ENCODE peak calls at places on chromosomes 16 and 17, in seven cellular contexts. Z, D, I, L, R, V and N are unnamed samples.

GRCh38 chr17:45261577-45262515 is at the start of gene SPATA32:
- DNase-seq in Z (no peak), D (peak), I (peak), L (no peak), R (peak), V (peak), N (peak)

GRCh38 chr16:30005341-30006094 is 5.3 kb downstream of the DOC2A start:
- DNase-seq in Z (no peak), D (peak), I (peak), L (no peak), R (peak), V (peak), N (peak)

GRCh38 chr17:68572138-68572842 is 28.9 kb downstream of the FAM20A start:
- DNase-seq in Z (no peak), D (no peak), I (no peak), L (no peak), R (no peak), V (no peak), N (peak)

GRCh38 chr16:5058476-5058875 is 7.3 kb downstream of the C16orf89 start:
- DNase-seq in Z (no peak), D (peak), I (no peak), L (no peak), R (no peak), V (no peak), N (no peak)

GRCh38 chr17:67608691-67609090 is 109.0 kb upstream of the NOL11 start:
- DNase-seq in Z (no peak), D (no peak), I (peak), L (no peak), R (peak), V (no peak), N (peak)

GRCh38 chr17:53996131-53996530 is 173.4 kb downstream of the KIF2B start:
- DNase-seq in Z (no peak), D (no peak), I (no peak), L (no peak), R (no peak), V (no peak), N (no peak)

GRCh38 chr17:21679256-21680146 is 12.8 kb upstream of the KCNJ18 start:
- DNase-seq in Z (no peak), D (no peak), I (no peak), L (no peak), R (no peak), V (peak), N (no peak)

GRCh38 chr17:31064707-31065106 is 30.1 kb upstream of the NF1 start:
- DNase-seq in Z (no peak), D (no peak), I (peak), L (no peak), R (no peak), V (no peak), N (no peak)

GRCh38 chr16:75197522-75198134 is 9.3 kb downstream of the CTRB2 start:
- DNase-seq in Z (no peak), D (no peak), I (no peak), L (no peak), R (peak), V (no peak), N (no peak)

GRCh38 chr16:81181013-81181720 is 57.3 kb upstream of the BCO1 start:
- DNase-seq in Z (peak), D (peak), I (peak), L (peak), R (peak), V (peak), N (peak)

GRCh38 chr16:53457670-53458069 is 23.4 kb downstream of the RBL2 start:
- DNase-seq in Z (no peak), D (no peak), I (no peak), L (no peak), R (no peak), V (no peak), N (no peak)

GRCh38 chr17:4201231-4201630 is 58.2 kb downstream of the CYB5D2 start:
- DNase-seq in Z (no peak), D (no peak), I (no peak), L (no peak), R (peak), V (no peak), N (no peak)

GRCh38 chr16:380837-381787 is 666 bp downstream of the PGAP6 start:
- DNase-seq in Z (no peak), D (peak), I (no peak), L (no peak), R (no peak), V (peak), N (no peak)

GRCh38 chr17:35119370-35120185 is at the start of gene RAD51D:
- DNase-seq in Z (no peak), D (peak), I (peak), L (no peak), R (peak), V (peak), N (peak)

GRCh38 chr17:21034350-21035235 is 8.2 kb downstream of the USP22 start:
- DNase-seq in Z (no peak), D (no peak), I (no peak), L (no peak), R (no peak), V (no peak), N (peak)

GRCh38 chr16:35391328-35391727 is 1931.9 kb downstream of the TP53TG3F start:
- DNase-seq in Z (no peak), D (peak), I (peak), L (peak), R (peak), V (no peak), N (peak)

GRCh38 chr17:2695243-2695960 is 16.2 kb downstream of the CLUH start:
- DNase-seq in Z (no peak), D (no peak), I (no peak), L (no peak), R (no peak), V (peak), N (no peak)

GRCh38 chr16:89201467-89202377 is 1.4 kb upstream of the SLC22A31 start:
- DNase-seq in Z (no peak), D (peak), I (peak), L (peak), R (peak), V (peak), N (peak)

GRCh38 chr17:63705657-63706056 is 5.7 kb upstream of the LIMD2 start:
- DNase-seq in Z (no peak), D (no peak), I (no peak), L (no peak), R (peak), V (no peak), N (no peak)

GRCh38 chr17:21286066-21286770 is 1.7 kb downstream of the MAP2K3 start:
- DNase-seq in Z (peak), D (peak), I (peak), L (peak), R (peak), V (peak), N (peak)

GRCh38 chr17:78041401-78042179 is 83.1 kb downstream of the TNRC6C start:
- DNase-seq in Z (no peak), D (no peak), I (no peak), L (no peak), R (no peak), V (no peak), N (peak)

GRCh38 chr16:1119766-1120611 is 23.9 kb upstream of the C1QTNF8 start:
- DNase-seq in Z (no peak), D (no peak), I (no peak), L (no peak), R (no peak), V (no peak), N (no peak)

GRCh38 chr17:79842656-79843474 is 3.6 kb upstream of the CBX4 start:
- DNase-seq in Z (no peak), D (peak), I (no peak), L (no peak), R (no peak), V (no peak), N (no peak)

GRCh38 chr16:5776876-5777275 is 679.3 kb upstream of the EEF2KMT start:
- DNase-seq in Z (no peak), D (no peak), I (no peak), L (no peak), R (no peak), V (no peak), N (no peak)

GRCh38 chr16:86306046-86306644 is 204.2 kb upstream of the FOXF1 start:
- DNase-seq in Z (no peak), D (no peak), I (no peak), L (peak), R (no peak), V (no peak), N (peak)

GRCh38 chr16:65641693-65642289 is 519.9 kb upstream of the CDH11 start:
- DNase-seq in Z (no peak), D (no peak), I (no peak), L (no peak), R (no peak), V (no peak), N (no peak)
- TF ChIP-seq CTCF in Z (no peak), D (no peak), I (no peak), L (no peak), R (no peak), V (no peak), N (no peak)

DNA sequence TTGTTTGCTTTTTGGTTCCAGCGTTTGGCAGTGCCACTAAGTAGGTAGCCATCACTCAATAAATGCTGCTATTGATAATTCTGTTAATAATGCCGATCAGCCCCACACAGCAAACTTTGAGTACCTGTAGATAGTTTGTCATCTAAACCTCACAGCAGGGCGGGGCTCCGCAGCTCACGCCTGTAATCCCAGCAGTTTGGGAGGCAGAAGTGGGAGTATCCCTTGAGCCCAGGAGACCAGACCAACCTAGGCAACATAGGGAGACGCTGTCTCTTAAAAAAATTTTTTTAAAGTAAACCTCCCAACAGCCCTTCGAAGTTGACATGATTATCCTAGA is 1.6 kb downstream of the BFAR start:
- DNase-seq in Z (no peak), D (peak), I (no peak), L (no peak), R (no peak), V (no peak), N (no peak)
- H3K4me3 ChIP-seq in Z (peak), D (peak), I (peak), L (peak), R (no peak), V (peak), N (peak)

DNA sequence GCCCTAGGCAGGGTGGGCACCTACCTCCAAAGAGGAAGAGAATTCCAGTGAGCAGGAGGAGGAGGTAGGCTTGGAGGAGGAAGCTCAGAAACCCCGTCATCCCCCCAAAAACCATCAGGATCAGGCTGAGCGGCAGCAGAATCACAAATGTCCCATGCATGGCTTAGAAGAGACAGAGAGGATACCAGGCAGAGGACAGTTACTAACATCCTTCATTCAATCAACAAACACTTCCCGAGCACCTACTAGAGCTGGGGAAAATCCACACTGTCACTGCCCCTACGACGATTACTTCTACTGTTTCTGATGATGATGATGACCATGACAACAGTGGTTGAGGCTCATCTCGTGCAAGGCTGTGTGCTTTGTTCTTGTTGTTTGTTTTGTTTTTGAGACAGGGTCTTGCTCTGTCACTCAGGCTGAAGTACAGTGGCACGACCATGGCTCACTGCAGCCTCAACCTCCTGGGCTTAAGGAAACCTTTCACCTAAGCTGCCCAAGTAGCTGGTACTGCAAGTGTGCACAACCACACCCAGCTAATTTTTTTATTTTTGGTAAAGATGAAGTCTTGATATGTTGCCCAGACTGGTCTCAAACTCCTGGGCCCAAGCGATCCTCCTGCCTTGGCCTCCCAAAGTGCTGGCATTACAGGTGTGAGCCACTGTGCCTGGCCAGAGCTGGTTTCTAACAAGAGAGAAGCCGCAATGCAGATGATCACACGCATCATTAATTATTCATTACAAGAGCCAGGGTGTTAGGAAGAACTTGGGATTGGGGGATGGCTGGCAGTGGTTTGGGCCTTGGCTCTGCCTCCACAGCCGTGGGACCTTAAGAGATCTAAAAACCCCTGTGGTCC is 18.0 kb downstream of the TMEM114 start:
- DNase-seq in Z (no peak), D (no peak), I (no peak), L (no peak), R (no peak), V (no peak), N (no peak)
- TF ChIP-seq CTCF in Z (no peak), D (no peak), I (no peak), L (no peak), R (no peak), V (no peak), N (no peak)

GRCh38 chr16:79164378-79164720 is 436.2 kb downstream of the MAF start:
- DNase-seq in Z (no peak), D (no peak), I (no peak), L (no peak), R (no peak), V (no peak), N (no peak)
- H3K4me3 ChIP-seq in Z (no peak), D (no peak), I (no peak), L (no peak), R (no peak), V (no peak), N (no peak)

DNA sequence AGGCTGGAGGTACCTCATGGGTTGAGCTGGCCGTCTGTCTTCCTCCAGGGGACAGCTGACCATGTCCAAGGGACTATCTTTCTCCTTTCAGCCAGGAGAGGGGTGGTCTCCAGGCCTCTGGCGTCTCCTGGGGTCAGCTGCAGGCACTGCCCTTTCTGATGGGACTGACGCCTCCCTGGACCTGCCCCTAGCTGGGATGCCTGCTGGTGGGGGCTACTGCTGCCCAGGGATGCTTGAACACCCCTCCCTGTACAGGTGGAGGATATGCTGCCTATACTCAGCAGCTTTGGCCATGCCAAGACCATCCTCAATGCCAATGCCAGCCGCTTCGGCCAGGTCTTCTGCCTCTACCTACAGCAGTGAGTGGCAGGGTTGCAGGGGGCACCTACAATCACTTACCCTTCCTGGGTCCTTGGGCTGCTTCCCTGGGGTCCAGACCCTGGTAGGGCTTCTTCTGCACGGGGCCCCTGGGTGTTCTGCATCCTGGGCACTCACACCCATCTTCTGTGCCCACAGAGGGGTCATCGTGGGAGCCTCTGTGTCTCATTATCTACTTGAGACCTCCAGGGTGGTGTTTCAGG is 4.2 kb downstream of the MYO15B start:
- DNase-seq in Z (no peak), D (no peak), I (no peak), L (no peak), R (no peak), V (no peak), N (no peak)
- TF ChIP-seq CTCF in Z (no peak), D (no peak), I (no peak), L (no peak), R (no peak), V (no peak), N (no peak)

DNA sequence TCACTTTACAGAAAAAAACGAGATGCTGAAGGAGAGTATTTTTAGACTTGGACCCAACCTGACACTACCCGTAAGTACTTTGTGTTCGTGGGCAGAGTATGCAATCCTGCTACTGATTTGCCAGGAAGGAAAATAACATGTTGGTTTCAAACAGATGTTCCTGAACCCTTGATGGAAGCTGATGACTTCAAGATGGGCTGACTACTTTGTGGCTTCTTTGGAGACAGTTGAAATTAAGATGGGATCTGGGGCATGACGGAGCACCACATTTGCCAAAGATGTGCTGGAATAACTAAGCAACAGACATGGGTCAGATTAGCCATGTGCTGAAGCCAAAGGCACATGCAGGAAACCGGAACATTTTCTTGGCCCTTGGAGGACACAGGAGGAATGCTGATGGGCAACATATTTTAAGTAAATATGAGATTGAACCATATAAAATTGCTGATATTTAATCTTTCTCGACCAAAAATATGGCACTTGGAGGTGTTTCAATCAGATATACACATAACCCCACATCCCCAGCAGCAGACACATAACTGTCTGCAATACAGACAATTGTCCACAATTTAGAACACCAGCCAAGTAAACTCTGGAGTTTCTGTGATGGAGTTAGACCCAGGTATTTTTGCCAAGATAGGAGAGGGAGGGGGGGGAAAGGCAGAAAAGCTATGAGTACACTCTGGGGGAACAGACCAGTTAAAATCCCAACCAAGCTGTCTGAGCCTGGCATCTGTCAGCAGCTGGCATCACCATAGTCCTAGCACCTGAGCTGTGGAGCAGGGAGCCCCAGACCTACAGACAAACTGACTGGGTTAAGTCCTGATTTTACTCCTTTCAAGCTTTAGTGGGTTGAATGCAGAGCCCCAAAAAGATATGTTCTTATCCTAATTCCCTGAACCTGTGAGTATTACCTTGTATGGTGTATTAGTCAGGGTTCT is 329.4 kb upstream of the CDH5 start:
- DNase-seq in Z (no peak), D (no peak), I (no peak), L (peak), R (peak), V (no peak), N (peak)
- H3K4me3 ChIP-seq in Z (no peak), D (no peak), I (no peak), L (no peak), R (no peak), V (no peak), N (no peak)

GRCh38 chr17:57549996-57550395 is 195.1 kb downstream of the CCDC182 start:
- DNase-seq in Z (no peak), D (peak), I (no peak), L (no peak), R (no peak), V (no peak), N (no peak)
- TF ChIP-seq CTCF in Z (no peak), D (no peak), I (no peak), L (no peak), R (no peak), V (no peak), N (no peak)

GRCh38 chr16:54647731-54648221 is 282.9 kb upstream of the IRX5 start:
- DNase-seq in Z (no peak), D (no peak), I (peak), L (no peak), R (no peak), V (no peak), N (no peak)
- H3K4me3 ChIP-seq in Z (no peak), D (no peak), I (no peak), L (no peak), R (no peak), V (no peak), N (no peak)

GRCh38 chr17:81345211-81346089 is 49.8 kb upstream of the BAHCC1 start:
- DNase-seq in Z (no peak), D (peak), I (peak), L (peak), R (peak), V (peak), N (peak)
- TF ChIP-seq CTCF in Z (peak), D (peak), I (peak), L (no peak), R (peak), V (no peak), N (peak)

GRCh38 chr16:15897834-15898254 is 9.4 kb upstream of the CEP20 start:
- DNase-seq in Z (no peak), D (no peak), I (peak), L (peak), R (no peak), V (no peak), N (peak)
- H3K4me3 ChIP-seq in Z (no peak), D (no peak), I (no peak), L (peak), R (no peak), V (no peak), N (no peak)